ENCODE peak calls at places on chromosome 2, in five cellular contexts. One of them, this sample, is unnamed.

GRCh38 chr2:20650880-20651730 is at the start of gene HS1BP3:
- DNase-seq in COR-L47: peak
- DNase-seq in stimulated activated CD4-positive, alpha-beta T cell treated with anti-CD3 and anti-CD28 coated beads, Interleukin-12 subunit alpha, Interleukin-12 subunit beta, amount 100 ng/mL, for 48 hours: peak
- DNase-seq in HT1080: peak
- DNase-seq in SK-MEL-5: peak
- DNase-seq in this sample: peak

GRCh38 chr2:230578106-230578505 is 134.5 kb upstream of the CAB39 start:
- DNase-seq in COR-L47: no peak
- DNase-seq in stimulated activated CD4-positive, alpha-beta T cell treated with anti-CD3 and anti-CD28 coated beads, Interleukin-12 subunit alpha, Interleukin-12 subunit beta, amount 100 ng/mL, for 48 hours: no peak
- DNase-seq in HT1080: peak
- DNase-seq in SK-MEL-5: no peak
- DNase-seq in this sample: no peak

GRCh38 chr2:215825709-215826108 is 187.6 kb downstream of the MREG start:
- DNase-seq in COR-L47: no peak
- DNase-seq in stimulated activated CD4-positive, alpha-beta T cell treated with anti-CD3 and anti-CD28 coated beads, Interleukin-12 subunit alpha, Interleukin-12 subunit beta, amount 100 ng/mL, for 48 hours: no peak
- DNase-seq in HT1080: no peak
- DNase-seq in SK-MEL-5: no peak
- DNase-seq in this sample: no peak

GRCh38 chr2:84217446-84217845 is 241.6 kb downstream of the SUCLG1 start:
- DNase-seq in COR-L47: no peak
- DNase-seq in stimulated activated CD4-positive, alpha-beta T cell treated with anti-CD3 and anti-CD28 coated beads, Interleukin-12 subunit alpha, Interleukin-12 subunit beta, amount 100 ng/mL, for 48 hours: no peak
- DNase-seq in HT1080: no peak
- DNase-seq in SK-MEL-5: no peak
- DNase-seq in this sample: no peak

GRCh38 chr2:128316777-128317185 is 1.9 kb downstream of the HS6ST1 start:
- DNase-seq in COR-L47: no peak
- DNase-seq in stimulated activated CD4-positive, alpha-beta T cell treated with anti-CD3 and anti-CD28 coated beads, Interleukin-12 subunit alpha, Interleukin-12 subunit beta, amount 100 ng/mL, for 48 hours: no peak
- DNase-seq in HT1080: no peak
- DNase-seq in SK-MEL-5: no peak
- DNase-seq in this sample: no peak

GRCh38 chr2:195251221-195251620 is 405.8 kb upstream of the SLC39A10 start:
- DNase-seq in COR-L47: no peak
- DNase-seq in stimulated activated CD4-positive, alpha-beta T cell treated with anti-CD3 and anti-CD28 coated beads, Interleukin-12 subunit alpha, Interleukin-12 subunit beta, amount 100 ng/mL, for 48 hours: no peak
- DNase-seq in HT1080: peak
- DNase-seq in SK-MEL-5: no peak
- DNase-seq in this sample: no peak

GRCh38 chr2:136248242-136248641 is 130.3 kb upstream of the CXCR4 start:
- DNase-seq in COR-L47: no peak
- DNase-seq in stimulated activated CD4-positive, alpha-beta T cell treated with anti-CD3 and anti-CD28 coated beads, Interleukin-12 subunit alpha, Interleukin-12 subunit beta, amount 100 ng/mL, for 48 hours: no peak
- DNase-seq in HT1080: peak
- DNase-seq in SK-MEL-5: peak
- DNase-seq in this sample: no peak

GRCh38 chr2:186058604-186059003 is 320.0 kb downstream of the FSIP2 start:
- DNase-seq in COR-L47: peak
- DNase-seq in stimulated activated CD4-positive, alpha-beta T cell treated with anti-CD3 and anti-CD28 coated beads, Interleukin-12 subunit alpha, Interleukin-12 subunit beta, amount 100 ng/mL, for 48 hours: no peak
- DNase-seq in HT1080: no peak
- DNase-seq in SK-MEL-5: no peak
- DNase-seq in this sample: no peak

GRCh38 chr2:16588565-16588964 is 77.1 kb downstream of the CYRIA start:
- DNase-seq in COR-L47: no peak
- DNase-seq in stimulated activated CD4-positive, alpha-beta T cell treated with anti-CD3 and anti-CD28 coated beads, Interleukin-12 subunit alpha, Interleukin-12 subunit beta, amount 100 ng/mL, for 48 hours: no peak
- DNase-seq in HT1080: no peak
- DNase-seq in SK-MEL-5: no peak
- DNase-seq in this sample: no peak

GRCh38 chr2:128273469-128274081 is 45.1 kb downstream of the HS6ST1 start:
- DNase-seq in COR-L47: no peak
- DNase-seq in stimulated activated CD4-positive, alpha-beta T cell treated with anti-CD3 and anti-CD28 coated beads, Interleukin-12 subunit alpha, Interleukin-12 subunit beta, amount 100 ng/mL, for 48 hours: no peak
- DNase-seq in HT1080: no peak
- DNase-seq in SK-MEL-5: no peak
- DNase-seq in this sample: no peak

This sample was measured in activated T-helper 1 cell treated with anti-CD3 and anti-CD28 coated beads, Interleukin-2, amount 50 U/mL, for 16 hours.